ENCODE peak calls at places on chromosomes 5 and 9, in ten cellular contexts. F is NCI-H82, O is GM20000, X is OCI-M1, R is foreskin keratinocyte, P is dorsolateral prefrontal cortex, C is SW 1271, W is A172, V is HFF-Myc, J is NCI-H69. H is an unnamed sample.

GRCh38 chr9:78023003-78023741 is 8.4 kb downstream of the GNAQ start:
- DNase-seq in O (no peak), J (no peak), F (no peak), X (peak; percentile 80), P (no peak), C (no peak), V (no peak), R (peak; percentile 36), W (no peak), H (peak; percentile 24)

GRCh38 chr9:125604189-125604588 is 102.8 kb downstream of the MAPKAP1 start:
- DNase-seq in R (no peak), C (no peak), P (no peak), W (no peak), X (no peak), O (no peak), V (no peak), F (no peak), J (peak; percentile 63), H (no peak)

GRCh38 chr9:96136992-96137665 is 164.8 kb downstream of the HSD17B3 start:
- DNase-seq in O (peak; percentile 84), P (peak; percentile 73), X (peak; percentile 78), F (no peak), J (peak; percentile 27), C (no peak), R (peak; percentile 10), W (peak; percentile 52), V (no peak), H (peak; percentile 79)

GRCh38 chr5:159912033-159912800 is 4.1 kb upstream of the ADRA1B start:
- DNase-seq in R (no peak), W (peak; percentile 61), C (no peak), V (no peak), F (no peak), P (no peak), O (no peak), X (no peak), J (no peak), H (no peak)

GRCh38 chr9:116337015-116337414 is 183.4 kb downstream of the PAPPA start:
- DNase-seq in W (no peak), J (peak; percentile 79), F (no peak), R (peak; percentile 72), V (no peak), P (no peak), X (no peak), O (no peak), C (no peak), H (no peak)

GRCh38 chr9:125634040-125634717 is 72.8 kb downstream of the MAPKAP1 start:
- DNase-seq in F (no peak), P (no peak), X (no peak), O (no peak), J (no peak), C (no peak), R (peak; percentile 29), V (no peak), W (peak; percentile 83), H (peak; percentile 66)

GRCh38 chr5:122091942-122092600 is 14.0 kb upstream of the LOX start:
- DNase-seq in C (no peak), X (peak; percentile 27), O (no peak), R (peak; percentile 39), W (peak; percentile 68), V (no peak), P (no peak), J (peak; percentile 78), F (peak; percentile 62), H (no peak)

GRCh38 chr9:27340876-27341540 is 44.1 kb upstream of the EQTN start:
- DNase-seq in W (no peak), R (peak; percentile 7), P (no peak), V (no peak), O (no peak), F (no peak), X (no peak), J (peak; percentile 48), C (no peak), H (no peak)

GRCh38 chr5:75239681-75240080 is 3.0 kb upstream of the ANKRD31 start:
- DNase-seq in J (no peak), V (no peak), F (no peak), X (no peak), P (no peak), C (no peak), W (peak; percentile 8), O (no peak), R (peak; percentile 80), H (no peak)

GRCh38 chr9:9792144-9792857 is 820.5 kb downstream of the PTPRD start:
- DNase-seq in F (no peak), C (no peak), X (peak; percentile 96), R (no peak), V (no peak), J (no peak), W (no peak), O (no peak), P (no peak), H (peak; percentile 31)

GRCh38 chr9:29830815-29831214 is 2257.5 kb upstream of the C9orf72 start:
- DNase-seq in O (no peak), J (peak; percentile 84), F (peak; percentile 70), R (peak; percentile 43), W (peak; percentile 22), X (peak; percentile 62), C (no peak), P (no peak), V (no peak), H (peak; percentile 14)

GRCh38 chr9:5838884-5839571 is 6.1 kb upstream of the ERMP1 start:
- DNase-seq in V (no peak), X (peak; percentile 97), O (no peak), R (peak; percentile 75), W (peak; percentile 64), F (no peak), J (peak; percentile 87), P (no peak), C (no peak), H (no peak)

GRCh38 chr9:36007309-36007708 is 29.4 kb upstream of the RECK start:
- DNase-seq in J (no peak), P (no peak), W (no peak), O (peak; percentile 62), F (no peak), V (no peak), X (peak; percentile 43), C (no peak), R (no peak), H (peak; percentile 55)

GRCh38 chr9:37215456-37216229 is 95.3 kb downstream of the ZCCHC7 start:
- DNase-seq in F (peak; percentile 48), J (no peak), W (peak; percentile 8), R (peak; percentile 18), P (no peak), V (no peak), C (no peak), X (no peak), O (no peak), H (no peak)

GRCh38 chr5:160542281-160542680 is 120.6 kb downstream of the PTTG1 start:
- DNase-seq in O (no peak), W (no peak), F (no peak), R (peak; percentile 90), P (no peak), C (no peak), X (no peak), J (no peak), V (no peak), H (no peak)

GRCh38 chr9:87402537-87402936 is 95.1 kb upstream of the DAPK1 start:
- DNase-seq in X (no peak), P (no peak), C (no peak), W (no peak), V (no peak), R (no peak), J (no peak), O (no peak), F (no peak), H (no peak)

GRCh38 chr5:132485641-132486317 is 4.8 kb downstream of the IRF1 start:
- DNase-seq in O (no peak), J (no peak), X (no peak), R (no peak), W (no peak), P (no peak), F (no peak), V (no peak), C (no peak), H (no peak)

GRCh38 chr5:180136661-180137381 is 65.3 kb upstream of the RNF130 start:
- DNase-seq in F (no peak), J (no peak), R (no peak), P (no peak), V (no peak), W (no peak), O (no peak), C (no peak), X (no peak), H (no peak)

GRCh38 chr9:99011161-99011709 is 67.5 kb downstream of the COL15A1 start:
- DNase-seq in J (peak; percentile 39), O (no peak), P (no peak), W (peak; percentile 51), R (no peak), F (peak; percentile 39), C (peak; percentile 24), V (peak; percentile 33), X (peak; percentile 74), H (peak; percentile 13)

GRCh38 chr9:68705636-68706578 is 867 bp downstream of the PIP5K1B start:
- DNase-seq in X (peak; percentile 88), R (no peak), P (peak; percentile 30), F (peak; percentile 21), W (no peak), O (peak; percentile 67), V (no peak), J (peak; percentile 77), C (no peak), H (peak; percentile 74)

GRCh38 chr5:541888-542692 is 17.8 kb upstream of the SLC9A3 start:
- DNase-seq in F (no peak), V (no peak), W (no peak), X (no peak), R (no peak), C (no peak), O (no peak), J (no peak), P (peak; percentile 22), H (no peak)

GRCh38 chr9:133835273-133835901 is 97.2 kb upstream of the SARDH start:
- DNase-seq in P (no peak), C (no peak), X (no peak), R (peak; percentile 42), V (no peak), J (peak; percentile 59), F (peak; percentile 51), W (no peak), O (no peak), H (no peak)

GRCh38 chr9:129494113-129494789 is 126.7 kb downstream of the C9orf50 start:
- DNase-seq in C (no peak), P (no peak), V (no peak), R (no peak), W (no peak), F (no peak), J (peak; percentile 57), O (peak; percentile 14), X (no peak), H (no peak)

GRCh38 chr5:80408976-80409926 is 1.4 kb downstream of the ZFYVE16 start:
- DNase-seq in J (peak; percentile 39), W (no peak), X (peak; percentile 41), F (peak; percentile 16), P (no peak), R (no peak), O (no peak), C (no peak), V (no peak), H (peak; percentile 27)

GRCh38 chr5:172696171-172696849 is 55.2 kb downstream of the NEURL1B start:
- DNase-seq in F (no peak), P (no peak), W (no peak), O (no peak), C (no peak), R (no peak), J (no peak), V (no peak), X (no peak), H (no peak)

GRCh38 chr5:108696407-108696806 is 51.3 kb upstream of the FER start:
- DNase-seq in O (no peak), X (no peak), J (no peak), V (no peak), R (no peak), C (no peak), F (no peak), W (no peak), P (no peak), H (no peak)

GRCh38 chr5:143634689-143635088 is 177.3 kb upstream of the HMHB1 start:
- DNase-seq in V (no peak), R (no peak), W (no peak), O (no peak), X (no peak), P (no peak), F (no peak), J (no peak), C (no peak), H (no peak)

GRCh38 chr5:35651002-35651756 is 33.5 kb downstream of the SPEF2 start:
- DNase-seq in W (peak; percentile 52), F (peak; percentile 10), V (peak; percentile 16), X (peak; percentile 50), C (peak; percentile 17), J (peak; percentile 65), O (peak; percentile 32), P (no peak), R (peak; percentile 43), H (peak; percentile 79)